ENCODE peak calls at places on chromosome 5, in ten cellular contexts. S is progenitor cell of endocrine pancreas, P is astrocyte of the spinal cord, N is pancreas, Z is HFFc6, R is cardiac muscle cell, V is BE2C, J is tibial artery, K is brain microvascular endothelial cell, G is A549. O is an unnamed sample.
A peak's percentile ranks its signal among the peaks of the same experiment; 100 is the strongest.

GRCh38 chr5:127419007-127419406 is 98.4 kb upstream of the PRRC1 start:
- DNase-seq in S (no peak), P (no peak), N (no peak), Z (no peak), R (no peak), V (no peak), J (no peak), K (no peak), G (peak; percentile 9), O (no peak)

GRCh38 chr5:591746-592145 is 20.4 kb upstream of the CEP72 start:
- DNase-seq in S (no peak), P (no peak), N (no peak), Z (no peak), R (no peak), V (no peak), J (peak; percentile 15), K (no peak), G (no peak), O (peak; percentile 46)

GRCh38 chr5:171355302-171355724 is 32.3 kb upstream of the NPM1 start:
- DNase-seq in S (no peak), P (no peak), N (no peak), Z (no peak), R (no peak), V (no peak), J (no peak), K (no peak), G (no peak), O (no peak)

GRCh38 chr5:13558408-13558807 is 386.1 kb downstream of the DNAH5 start:
- DNase-seq in S (no peak), P (peak; percentile 4), N (no peak), Z (no peak), R (no peak), V (no peak), J (no peak), K (no peak), G (no peak), O (no peak)

GRCh38 chr5:14156611-14157493 is 13.7 kb downstream of the TRIO start:
- DNase-seq in S (no peak), P (peak; percentile 98), N (no peak), Z (peak; percentile 97), R (peak; percentile 95), V (peak; percentile 53), J (no peak), K (peak; percentile 97), G (peak; percentile 77), O (no peak)

GRCh38 chr5:109413463-109413862 is 3.7 kb upstream of the PJA2 start:
- DNase-seq in S (no peak), P (peak; percentile 93), N (peak; percentile 40), Z (peak; percentile 21), R (peak; percentile 40), V (no peak), J (no peak), K (peak; percentile 50), G (no peak), O (no peak)

GRCh38 chr5:168790037-168790635 is 211.0 kb upstream of the PANK3 start:
- DNase-seq in S (no peak), P (no peak), N (no peak), Z (no peak), R (peak; percentile 3), V (no peak), J (peak; percentile 43), K (no peak), G (no peak), O (no peak)

GRCh38 chr5:14153071-14153864 is 10.1 kb downstream of the TRIO start:
- DNase-seq in S (no peak), P (no peak), N (no peak), Z (no peak), R (no peak), V (peak; percentile 43), J (no peak), K (no peak), G (peak; percentile 44), O (no peak)

GRCh38 chr5:150073677-150074076 is 12.7 kb downstream of the CSF1R start:
- DNase-seq in S (no peak), P (no peak), N (no peak), Z (no peak), R (no peak), V (no peak), J (peak; percentile 2), K (no peak), G (no peak), O (no peak)

GRCh38 chr5:150077996-150078801 is 8.2 kb downstream of the CSF1R start:
- DNase-seq in S (no peak), P (no peak), N (no peak), Z (no peak), R (no peak), V (no peak), J (no peak), K (no peak), G (no peak), O (no peak)

GRCh38 chr5:150077060-150077459 is 9.3 kb downstream of the CSF1R start:
- DNase-seq in S (no peak), P (no peak), N (no peak), Z (no peak), R (no peak), V (no peak), J (no peak), K (no peak), G (no peak), O (no peak)

GRCh38 chr5:150075233-150075632 is 11.1 kb downstream of the CSF1R start:
- DNase-seq in S (no peak), P (no peak), N (no peak), Z (no peak), R (no peak), V (no peak), J (no peak), K (no peak), G (no peak), O (no peak)

DNA sequence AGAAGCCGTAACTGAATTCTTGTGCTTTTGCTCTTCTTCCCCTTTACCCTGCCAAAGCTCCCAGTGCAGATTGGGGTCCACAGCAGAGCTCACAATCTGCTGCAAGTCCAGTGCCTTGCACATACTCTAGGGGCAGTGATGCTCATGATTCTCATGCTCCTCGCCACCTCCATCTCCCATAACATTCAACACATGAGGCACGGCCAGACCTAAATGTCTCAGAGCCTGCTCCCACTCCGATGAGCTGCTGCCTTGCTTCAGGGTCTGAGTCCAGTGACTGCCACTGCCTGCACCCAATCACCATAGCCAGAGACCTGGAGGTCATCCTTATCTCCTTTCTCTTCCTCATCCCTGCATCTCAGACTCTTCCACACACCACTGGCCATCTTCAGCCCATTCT is 10.5 kb downstream of the CSF1R start:
- DNase-seq in S (no peak), P (no peak), N (no peak), Z (no peak), R (no peak), V (no peak), J (no peak), K (no peak), G (peak; percentile 17), O (peak; percentile 38)
- TF ChIP-seq CTCF in S (no peak), P (peak; percentile 7), N (no peak), Z (peak; percentile 18), R (peak; percentile 5), V (peak; percentile 26), J (no peak), K (no peak), G (no peak), O (peak; percentile 7)

DNA sequence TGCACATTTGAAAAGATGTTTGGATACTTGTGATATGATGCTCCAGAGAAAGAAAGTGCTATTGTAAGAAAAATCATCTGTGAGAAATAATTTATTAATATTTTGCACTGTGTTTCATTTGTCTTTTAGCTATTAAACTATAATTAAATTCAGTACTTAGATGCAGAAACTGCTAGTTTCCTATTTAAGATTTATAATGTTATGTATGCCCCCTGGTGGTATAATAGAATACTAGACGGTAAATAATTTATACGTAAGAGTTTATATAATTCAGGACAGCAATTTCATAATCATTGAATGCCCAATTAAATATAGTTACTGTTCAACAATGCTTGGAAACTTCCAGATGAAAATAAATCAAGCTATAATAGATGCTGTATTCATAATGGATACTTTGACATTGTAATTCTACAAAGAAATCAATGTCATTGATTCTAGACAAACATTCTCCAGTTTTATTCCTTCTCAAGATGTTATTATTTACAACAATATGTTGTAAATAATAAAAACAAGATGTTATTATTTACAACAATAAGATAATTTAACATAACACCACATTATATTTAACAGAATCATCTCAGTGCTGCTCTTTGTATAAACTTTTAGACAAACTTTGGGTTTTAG is 101.0 kb downstream of the TMEM232 start:
- DNase-seq in S (no peak), P (peak; percentile 59), N (no peak), Z (peak; percentile 13), R (peak; percentile 49), V (no peak), J (no peak), K (no peak), G (peak; percentile 20), O (no peak)
- TF ChIP-seq CTCF in S (peak; percentile 72), P (no peak), N (peak; percentile 32), Z (peak; percentile 84), R (peak; percentile 41), V (peak; percentile 26), J (peak; percentile 54), K (no peak), G (no peak), O (peak; percentile 90)

DNA sequence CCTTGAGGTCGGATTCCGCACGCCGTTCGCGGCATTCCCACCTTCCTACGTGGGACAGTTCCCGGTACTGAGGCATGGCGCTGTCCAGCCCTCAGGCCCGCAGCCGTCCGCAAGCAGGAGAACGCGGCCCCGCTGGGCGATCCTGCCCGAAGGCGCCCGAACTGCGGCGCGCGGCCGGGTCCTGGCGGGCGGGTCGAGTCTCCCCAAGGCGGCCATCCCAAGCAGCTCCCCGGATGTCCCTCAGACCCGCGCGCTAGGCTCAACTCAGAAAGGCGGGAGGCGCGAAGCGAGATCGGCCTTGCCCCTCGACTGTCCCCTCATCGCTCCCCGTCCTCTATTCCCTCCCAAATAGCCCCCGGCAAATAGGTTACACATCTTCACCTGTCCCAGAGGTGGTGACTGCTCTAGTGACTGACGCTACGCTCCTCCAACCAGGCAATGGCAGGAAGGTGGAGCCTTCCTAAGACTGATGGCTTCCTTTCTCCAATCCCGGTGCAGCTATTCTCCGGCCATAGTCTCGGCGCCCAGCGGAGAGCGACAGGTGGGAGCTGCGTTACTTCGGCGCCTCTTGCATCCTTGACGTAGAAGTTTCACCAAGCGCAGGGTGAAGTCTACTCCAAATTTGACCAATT is 787 bp upstream of the ANKHD1 start:
- DNase-seq in S (peak; percentile 84), P (peak; percentile 99), N (peak; percentile 95), Z (peak; percentile 96), R (peak; percentile 98), V (peak; percentile 91), J (peak; percentile 92), K (peak; percentile 97), G (peak; percentile 98), O (peak; percentile 94)
- TF ChIP-seq CTCF in S (no peak), P (no peak), N (no peak), Z (no peak), R (no peak), V (no peak), J (no peak), K (no peak), G (no peak), O (peak; percentile 20)

GRCh38 chr5:154607746-154608145 is 129.7 kb upstream of the HAND1 start:
- DNase-seq in S (no peak), P (no peak), N (no peak), Z (no peak), R (no peak), V (no peak), J (no peak), K (no peak), G (no peak), O (no peak)

GRCh38 chr5:154611341-154611767 is 133.3 kb upstream of the HAND1 start:
- DNase-seq in S (no peak), P (no peak), N (no peak), Z (no peak), R (peak; percentile 32), V (no peak), J (no peak), K (no peak), G (no peak), O (no peak)

GRCh38 chr5:154608531-154609011 is 130.5 kb upstream of the HAND1 start:
- DNase-seq in S (no peak), P (no peak), N (no peak), Z (no peak), R (no peak), V (peak; percentile 55), J (no peak), K (no peak), G (no peak), O (no peak)

GRCh38 chr5:154612666-154613065 is 134.6 kb upstream of the HAND1 start:
- DNase-seq in S (no peak), P (no peak), N (no peak), Z (no peak), R (no peak), V (no peak), J (no peak), K (no peak), G (no peak), O (no peak)

GRCh38 chr5:154610321-154611154 is 132.5 kb upstream of the HAND1 start:
- DNase-seq in S (peak; percentile 79), P (peak; percentile 65), N (peak; percentile 79), Z (peak; percentile 52), R (peak; percentile 83), V (peak; percentile 92), J (peak; percentile 60), K (peak; percentile 57), G (peak; percentile 84), O (peak; percentile 95)
- TF ChIP-seq CTCF in S (peak; percentile 93), P (peak; percentile 93), N (peak; percentile 74), Z (peak; percentile 91), R (peak; percentile 96), V (peak; percentile 98), J (peak; percentile 74), K (peak; percentile 93), G (peak; percentile 94), O (peak; percentile 93)